ENCODE peak calls at places on chromosomes 5 and 9, in five cellular contexts. P, B, Q, X and S are unnamed samples.

GRCh38 chr5:58348996-58349728 is 110.7 kb downstream of the PLK2 start:
- DNase-seq in B (no peak), Q (no peak), P (no peak), X (no peak), S (no peak)

GRCh38 chr5:116032094-116032517 is at the start of gene ARL14EPL:
- DNase-seq in X (peak), B (no peak), Q (no peak), P (no peak), S (peak)

GRCh38 chr9:134474058-134474370 is 147.8 kb downstream of the RXRA start:
- DNase-seq in Q (no peak), P (no peak), X (peak), B (no peak), S (no peak)

GRCh38 chr5:150636391-150637244 is 3.8 kb upstream of the SYNPO start:
- DNase-seq in Q (no peak), B (no peak), P (no peak), X (peak), S (peak)

GRCh38 chr9:18238752-18239151 is 235.2 kb upstream of the ADAMTSL1 start:
- DNase-seq in P (no peak), B (no peak), X (no peak), Q (no peak), S (peak)

GRCh38 chr9:123275381-123275780 is 7.0 kb upstream of the STRBP start:
- DNase-seq in X (no peak), P (no peak), B (no peak), Q (no peak), S (no peak)

GRCh38 chr9:87547665-87548064 is 50.0 kb downstream of the DAPK1 start:
- DNase-seq in Q (no peak), B (no peak), P (no peak), X (peak), S (no peak)

GRCh38 chr9:437066-438015 is 222.7 kb downstream of the DOCK8 start:
- DNase-seq in X (peak), Q (no peak), P (no peak), B (no peak), S (no peak)

GRCh38 chr5:173629628-173630027 is 13.2 kb upstream of the BOD1 start:
- DNase-seq in Q (no peak), X (no peak), P (no peak), B (peak), S (no peak)

GRCh38 chr5:112682621-112683061 is 55.0 kb upstream of the APC start:
- DNase-seq in B (no peak), Q (no peak), X (peak), P (no peak), S (no peak)

GRCh38 chr9:133405508-133406009 is 12.3 kb downstream of the REXO4 start:
- DNase-seq in B (no peak), X (peak), P (no peak), Q (no peak), S (no peak)

GRCh38 chr5:33233013-33233463 is 207.7 kb upstream of the TARS1 start:
- DNase-seq in P (no peak), X (no peak), Q (no peak), B (no peak), S (no peak)

GRCh38 chr9:136011703-136012496 is 50.7 kb upstream of the UBAC1 start:
- DNase-seq in P (no peak), X (peak), Q (no peak), B (no peak), S (no peak)

GRCh38 chr5:82332889-82333619 is 54.9 kb upstream of the RPS23 start:
- DNase-seq in B (no peak), P (no peak), Q (no peak), X (peak), S (no peak)

GRCh38 chr9:83198336-83198735 is 135.4 kb upstream of the RASEF start:
- DNase-seq in Q (no peak), B (no peak), X (no peak), P (no peak), S (no peak)

GRCh38 chr5:5218396-5218795 is 78.3 kb downstream of the ADAMTS16 start:
- DNase-seq in P (no peak), X (no peak), Q (no peak), B (no peak), S (no peak)

GRCh38 chr5:458547-459353 is 15.8 kb downstream of the EXOC3 start:
- DNase-seq in B (peak), Q (peak), P (peak), X (peak), S (no peak)

GRCh38 chr5:153147891-153148623 is 342.4 kb upstream of the GRIA1 start:
- DNase-seq in X (peak), B (peak), Q (no peak), P (no peak), S (no peak)

GRCh38 chr9:93818795-93819472 is 136.2 kb downstream of the BARX1 start:
- DNase-seq in P (no peak), B (no peak), Q (no peak), X (no peak), S (no peak)